ENCODE peak calls at places on chromosome 18, in ten cellular contexts. F, K, M, R, I, Y, S, E, C and Z are unnamed samples.

GRCh38 chr18:48029296-48029986 is 99.0 kb upstream of the SMAD2 start:
- DNase-seq in F (no peak), K (no peak), M (no peak), R (no peak), I (no peak), Y (no peak), S (no peak), E (no peak), C (no peak), Z (no peak)

GRCh38 chr18:73007195-73007934 is 139.6 kb upstream of the NETO1 start:
- DNase-seq in F (no peak), K (no peak), M (peak), R (no peak), I (no peak), Y (no peak), S (no peak), E (peak), C (no peak), Z (no peak)

GRCh38 chr18:30889582-30890301 is 152.8 kb downstream of the DSC3 start:
- DNase-seq in F (peak), K (no peak), M (peak), R (no peak), I (peak), Y (peak), S (no peak), E (peak), C (peak), Z (peak)

GRCh38 chr18:5237083-5237722 is 40.1 kb upstream of the AKAIN1 start:
- DNase-seq in F (no peak), K (no peak), M (peak), R (no peak), I (no peak), Y (peak), S (no peak), E (peak), C (no peak), Z (no peak)

GRCh38 chr18:79528846-79529245 is 133.1 kb downstream of the NFATC1 start:
- DNase-seq in F (peak), K (peak), M (peak), R (peak), I (peak), Y (peak), S (no peak), E (peak), C (peak), Z (peak)

GRCh38 chr18:45775241-45775676 is 50.2 kb upstream of the SIGLEC15 start:
- DNase-seq in F (peak), K (peak), M (peak), R (peak), I (peak), Y (peak), S (peak), E (peak), C (peak), Z (no peak)

GRCh38 chr18:65206551-65207260 is 544.1 kb upstream of the CDH7 start:
- DNase-seq in F (no peak), K (no peak), M (no peak), R (no peak), I (no peak), Y (no peak), S (no peak), E (no peak), C (peak), Z (no peak)

GRCh38 chr18:63293930-63294329 is 25.6 kb downstream of the BCL2 start:
- DNase-seq in F (no peak), K (peak), M (no peak), R (no peak), I (peak), Y (no peak), S (no peak), E (no peak), C (no peak), Z (no peak)

GRCh38 chr18:54830260-54830659 is 2.0 kb downstream of the RAB27B start:
- DNase-seq in F (no peak), K (no peak), M (no peak), R (no peak), I (no peak), Y (no peak), S (no peak), E (peak), C (no peak), Z (no peak)

GRCh38 chr18:8730080-8730827 is 24.9 kb downstream of the MTCL1 start:
- DNase-seq in F (peak), K (no peak), M (no peak), R (peak), I (no peak), Y (no peak), S (no peak), E (peak), C (no peak), Z (no peak)

GRCh38 chr18:12657048-12657848 is 659 bp downstream of the SPIRE1 start:
- DNase-seq in F (no peak), K (peak), M (peak), R (peak), I (peak), Y (no peak), S (peak), E (peak), C (peak), Z (no peak)

GRCh38 chr18:56068030-56068671 is 480.2 kb upstream of the TCF4 start:
- DNase-seq in F (no peak), K (no peak), M (no peak), R (no peak), I (peak), Y (no peak), S (no peak), E (peak), C (no peak), Z (no peak)

GRCh38 chr18:46754188-46754587 is 2.7 kb downstream of the ST8SIA5 start:
- DNase-seq in F (no peak), K (no peak), M (peak), R (no peak), I (no peak), Y (no peak), S (no peak), E (no peak), C (no peak), Z (no peak)

GRCh38 chr18:41906528-41907256 is 48.3 kb upstream of the PIK3C3 start:
- DNase-seq in F (peak), K (no peak), M (peak), R (no peak), I (peak), Y (peak), S (no peak), E (peak), C (peak), Z (peak)

GRCh38 chr18:22467760-22468553 is 50.2 kb upstream of the CTAGE1 start:
- DNase-seq in F (no peak), K (no peak), M (no peak), R (no peak), I (no peak), Y (no peak), S (no peak), E (peak), C (no peak), Z (no peak)

GRCh38 chr18:62683935-62684334 is 31.4 kb upstream of the PHLPP1 start:
- DNase-seq in F (no peak), K (no peak), M (no peak), R (no peak), I (no peak), Y (no peak), S (no peak), E (no peak), C (peak), Z (no peak)

GRCh38 chr18:11976882-11977281 is 4.4 kb upstream of the IMPA2 start:
- DNase-seq in F (no peak), K (no peak), M (no peak), R (no peak), I (peak), Y (no peak), S (no peak), E (peak), C (no peak), Z (no peak)

GRCh38 chr18:60113396-60113795 is 213.6 kb downstream of the PMAIP1 start:
- DNase-seq in F (no peak), K (no peak), M (no peak), R (no peak), I (no peak), Y (no peak), S (no peak), E (no peak), C (no peak), Z (no peak)

GRCh38 chr18:48943333-48943732 is 7.4 kb downstream of the SMAD7 start:
- DNase-seq in F (no peak), K (no peak), M (no peak), R (no peak), I (no peak), Y (no peak), S (no peak), E (no peak), C (no peak), Z (no peak)

GRCh38 chr18:48161201-48161910 is 230.9 kb upstream of the SMAD2 start:
- DNase-seq in F (peak), K (peak), M (peak), R (peak), I (peak), Y (peak), S (peak), E (peak), C (peak), Z (peak)

GRCh38 chr18:5294113-5294617 is 1.4 kb downstream of the ZBTB14 start:
- DNase-seq in F (no peak), K (no peak), M (peak), R (no peak), I (no peak), Y (peak), S (no peak), E (peak), C (no peak), Z (no peak)

GRCh38 chr18:50441518-50441917 is 66.7 kb downstream of the SKA1 start:
- DNase-seq in F (peak), K (peak), M (no peak), R (no peak), I (no peak), Y (no peak), S (no peak), E (no peak), C (peak), Z (no peak)